ENCODE peak calls at places on chromosomes 1 and 21, in six cellular contexts. One of them, this sample, is unnamed.

GRCh38 chr1:223776075-223776814 is 63.9 kb downstream of the CAPN2 start:
- DNase-seq in ovary: no peak
- DNase-seq in T-helper 2 cell: peak; percentile 7
- DNase-seq in NCI-H2029: no peak
- DNase-seq in CD8-positive, alpha-beta memory T cell: no peak
- DNase-seq in psoas muscle: no peak
- DNase-seq in this sample: no peak

GRCh38 chr21:44994016-44994365 is 54.2 kb downstream of the SLX9 start:
- DNase-seq in ovary: no peak
- DNase-seq in T-helper 2 cell: no peak
- DNase-seq in NCI-H2029: no peak
- DNase-seq in CD8-positive, alpha-beta memory T cell: no peak
- DNase-seq in psoas muscle: peak; percentile 80
- DNase-seq in this sample: no peak

GRCh38 chr1:203402609-203403337 is 51.9 kb upstream of the FMOD start:
- DNase-seq in ovary: peak; percentile 13
- DNase-seq in T-helper 2 cell: no peak
- DNase-seq in NCI-H2029: no peak
- DNase-seq in CD8-positive, alpha-beta memory T cell: no peak
- DNase-seq in psoas muscle: no peak
- DNase-seq in this sample: no peak

GRCh38 chr1:65398083-65398482 is 22.4 kb upstream of the LEPR start:
- DNase-seq in ovary: no peak
- DNase-seq in T-helper 2 cell: no peak
- DNase-seq in NCI-H2029: no peak
- DNase-seq in CD8-positive, alpha-beta memory T cell: no peak
- DNase-seq in psoas muscle: no peak
- DNase-seq in this sample: no peak

GRCh38 chr1:112375701-112376100 is 20.3 kb upstream of the CTTNBP2NL start:
- DNase-seq in ovary: no peak
- DNase-seq in T-helper 2 cell: no peak
- DNase-seq in NCI-H2029: no peak
- DNase-seq in CD8-positive, alpha-beta memory T cell: no peak
- DNase-seq in psoas muscle: no peak
- DNase-seq in this sample: no peak

GRCh38 chr21:32317726-32318125 is 19.1 kb downstream of the MRAP start:
- DNase-seq in ovary: no peak
- DNase-seq in T-helper 2 cell: no peak
- DNase-seq in NCI-H2029: no peak
- DNase-seq in CD8-positive, alpha-beta memory T cell: no peak
- DNase-seq in psoas muscle: no peak
- DNase-seq in this sample: no peak

GRCh38 chr1:180265871-180266270 is 35.8 kb downstream of the LHX4 start:
- DNase-seq in ovary: no peak
- DNase-seq in T-helper 2 cell: no peak
- DNase-seq in NCI-H2029: no peak
- DNase-seq in CD8-positive, alpha-beta memory T cell: no peak
- DNase-seq in psoas muscle: no peak
- DNase-seq in this sample: no peak

GRCh38 chr21:41399401-41399800 is 26.6 kb upstream of the MX1 start:
- DNase-seq in ovary: no peak
- DNase-seq in T-helper 2 cell: no peak
- DNase-seq in NCI-H2029: no peak
- DNase-seq in CD8-positive, alpha-beta memory T cell: no peak
- DNase-seq in psoas muscle: no peak
- DNase-seq in this sample: no peak

GRCh38 chr1:66439028-66439427 is 94.9 kb upstream of the SGIP1 start:
- DNase-seq in ovary: no peak
- DNase-seq in T-helper 2 cell: no peak
- DNase-seq in NCI-H2029: no peak
- DNase-seq in CD8-positive, alpha-beta memory T cell: no peak
- DNase-seq in psoas muscle: no peak
- DNase-seq in this sample: no peak

GRCh38 chr1:171833091-171833822 is 8.0 kb upstream of the DNM3 start:
- DNase-seq in ovary: no peak
- DNase-seq in T-helper 2 cell: no peak
- DNase-seq in NCI-H2029: no peak
- DNase-seq in CD8-positive, alpha-beta memory T cell: no peak
- DNase-seq in psoas muscle: no peak
- DNase-seq in this sample: no peak

GRCh38 chr1:2213576-2214505 is 14.3 kb upstream of the SKI start:
- DNase-seq in ovary: peak; percentile 93
- DNase-seq in T-helper 2 cell: no peak
- DNase-seq in NCI-H2029: no peak
- DNase-seq in CD8-positive, alpha-beta memory T cell: no peak
- DNase-seq in psoas muscle: peak; percentile 82
- DNase-seq in this sample: no peak

GRCh38 chr1:6261615-6261995 is 707 bp upstream of the GPR153 start:
- DNase-seq in ovary: no peak
- DNase-seq in T-helper 2 cell: no peak
- DNase-seq in NCI-H2029: no peak
- DNase-seq in CD8-positive, alpha-beta memory T cell: no peak
- DNase-seq in psoas muscle: no peak
- DNase-seq in this sample: no peak